ENCODE peak calls at places on chromosomes 13 and 19, in six cellular contexts. One of them, this sample, is unnamed.

GRCh38 chr19:1400281-1401137 is 833 bp downstream of the GAMT start:
- DNase-seq in nephron progenitor cell: no peak
- DNase-seq in iris pigment epithelial cell: no peak
- DNase-seq in HTR-8/SVneo: no peak
- DNase-seq in D341Med: peak
- DNase-seq in astrocyte: no peak
- DNase-seq in this sample: no peak

GRCh38 chr19:50909240-50910070 is 1.7 kb downstream of the KLK4 start:
- DNase-seq in HTR-8/SVneo: no peak
- DNase-seq in D341Med: peak
- DNase-seq in nephron progenitor cell: peak
- DNase-seq in astrocyte: no peak
- DNase-seq in iris pigment epithelial cell: peak
- DNase-seq in this sample: peak

GRCh38 chr13:27835799-27836198 is 43.5 kb downstream of the GSX1 start:
- DNase-seq in nephron progenitor cell: no peak
- DNase-seq in HTR-8/SVneo: no peak
- DNase-seq in D341Med: no peak
- DNase-seq in astrocyte: no peak
- DNase-seq in iris pigment epithelial cell: no peak
- DNase-seq in this sample: no peak

GRCh38 chr19:4051175-4052101 is 15.3 kb downstream of the ZBTB7A start:
- DNase-seq in astrocyte: peak
- DNase-seq in iris pigment epithelial cell: peak
- DNase-seq in nephron progenitor cell: no peak
- DNase-seq in D341Med: no peak
- DNase-seq in HTR-8/SVneo: no peak
- DNase-seq in this sample: no peak

GRCh38 chr19:57348136-57348535 is 2.9 kb upstream of the ZNF304 start:
- DNase-seq in iris pigment epithelial cell: peak
- DNase-seq in astrocyte: peak
- DNase-seq in D341Med: no peak
- DNase-seq in HTR-8/SVneo: no peak
- DNase-seq in nephron progenitor cell: no peak
- DNase-seq in this sample: no peak

GRCh38 chr13:76522083-76522755 is 364.0 kb downstream of the KCTD12 start:
- DNase-seq in HTR-8/SVneo: no peak
- DNase-seq in nephron progenitor cell: no peak
- DNase-seq in astrocyte: peak
- DNase-seq in D341Med: peak
- DNase-seq in iris pigment epithelial cell: peak
- DNase-seq in this sample: no peak

GRCh38 chr19:12703056-12703455 is 6.6 kb upstream of the FBXW9 start:
- DNase-seq in D341Med: peak
- DNase-seq in HTR-8/SVneo: peak
- DNase-seq in iris pigment epithelial cell: peak
- DNase-seq in nephron progenitor cell: peak
- DNase-seq in astrocyte: peak
- DNase-seq in this sample: peak

GRCh38 chr13:40375522-40376171 is 290.8 kb downstream of the FOXO1 start:
- DNase-seq in astrocyte: no peak
- DNase-seq in D341Med: no peak
- DNase-seq in nephron progenitor cell: no peak
- DNase-seq in iris pigment epithelial cell: peak
- DNase-seq in HTR-8/SVneo: no peak
- DNase-seq in this sample: no peak

GRCh38 chr13:42405665-42406390 is 133.9 kb downstream of the AKAP11 start:
- DNase-seq in D341Med: no peak
- DNase-seq in nephron progenitor cell: no peak
- DNase-seq in astrocyte: peak
- DNase-seq in iris pigment epithelial cell: peak
- DNase-seq in HTR-8/SVneo: no peak
- DNase-seq in this sample: no peak

GRCh38 chr19:40592170-40592569 is 9.0 kb upstream of the LTBP4 start:
- DNase-seq in D341Med: peak
- DNase-seq in HTR-8/SVneo: no peak
- DNase-seq in astrocyte: peak
- DNase-seq in iris pigment epithelial cell: peak
- DNase-seq in nephron progenitor cell: no peak
- DNase-seq in this sample: peak

This sample was measured in Jurkat, Clone E6-1.